ENCODE peak calls at places on chromosomes 13 and 19, in nine cellular contexts. D is IMR-90, J is dorsolateral prefrontal cortex, A is lower lobe of right lung, W is Caco-2, F is fibroblast of mammary gland, U is AG04449, R is K562, L is colonic mucosa. V is an unnamed sample.

GRCh38 chr19:47417746-47418594 is 1.4 kb downstream of the MEIS3 start:
- DNase-seq in D (peak), J (no peak), A (peak), W (no peak), F (no peak), U (no peak), R (no peak), L (no peak), V (peak)

GRCh38 chr13:80497007-80497406 is 156.1 kb upstream of the SPRY2 start:
- DNase-seq in D (no peak), J (no peak), A (no peak), W (no peak), F (no peak), U (no peak), R (no peak), L (no peak), V (no peak)

GRCh38 chr13:41465215-41465907 is 8.0 kb downstream of the RGCC start:
- DNase-seq in D (peak), J (no peak), A (peak), W (no peak), F (peak), U (peak), R (no peak), L (peak), V (peak)

GRCh38 chr19:7618771-7619510 is 10.4 kb downstream of the XAB2 start:
- DNase-seq in D (no peak), J (no peak), A (peak), W (no peak), F (no peak), U (no peak), R (no peak), L (peak), V (peak)

GRCh38 chr13:114049026-114049425 is 75.2 kb upstream of the C13orf46 start:
- DNase-seq in D (no peak), J (no peak), A (peak), W (no peak), F (no peak), U (no peak), R (no peak), L (peak), V (no peak)

GRCh38 chr19:10927691-10928562 is 512 bp downstream of the YIPF2 start:
- DNase-seq in D (no peak), J (no peak), A (no peak), W (no peak), F (peak), U (no peak), R (peak), L (no peak), V (no peak)

GRCh38 chr13:36412736-36413135 is 19.6 kb upstream of the CCNA1 start:
- DNase-seq in D (no peak), J (no peak), A (no peak), W (no peak), F (peak), U (no peak), R (no peak), L (no peak), V (no peak)

GRCh38 chr13:92224052-92224821 is 825.8 kb downstream of the GPC5 start:
- DNase-seq in D (peak), J (no peak), A (no peak), W (no peak), F (peak), U (no peak), R (no peak), L (no peak), V (no peak)

GRCh38 chr19:45305421-45305820 is 17.3 kb downstream of the CKM start:
- DNase-seq in D (no peak), J (no peak), A (no peak), W (peak), F (peak), U (no peak), R (no peak), L (no peak), V (no peak)

GRCh38 chr13:41492432-41493267 is 35.3 kb downstream of the RGCC start:
- DNase-seq in D (no peak), J (no peak), A (no peak), W (no peak), F (no peak), U (no peak), R (no peak), L (no peak), V (no peak)

GRCh38 chr13:95593462-95593861 is 40.9 kb downstream of the CLDN10 start:
- DNase-seq in D (no peak), J (no peak), A (no peak), W (no peak), F (no peak), U (no peak), R (no peak), L (no peak), V (no peak)

GRCh38 chr13:48334534-48335127 is 31.1 kb downstream of the RB1 start:
- DNase-seq in D (peak), J (no peak), A (no peak), W (no peak), F (peak), U (no peak), R (no peak), L (no peak), V (peak)

DNA sequence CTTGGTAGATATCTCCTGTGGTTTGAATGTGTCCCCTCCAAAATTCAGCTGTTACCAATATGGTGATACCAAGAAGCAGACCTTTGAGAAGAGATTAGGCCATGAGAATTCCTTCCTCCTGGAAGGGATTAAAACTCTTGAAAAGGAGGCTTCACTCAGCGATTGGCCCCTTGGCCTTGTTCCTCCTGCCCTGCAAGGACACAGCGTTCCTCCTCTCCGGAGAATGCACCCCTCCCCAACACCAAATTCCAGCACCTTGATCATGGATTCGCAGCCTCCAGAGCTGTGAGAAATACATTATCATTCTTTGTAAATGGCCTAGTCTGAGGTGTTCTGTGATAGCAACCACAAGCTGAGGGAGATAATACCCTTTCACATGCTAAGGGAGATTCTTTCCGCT is 34.5 kb upstream of the ARHGEF7 start:
- DNase-seq in D (no peak), J (no peak), A (no peak), W (no peak), F (no peak), U (no peak), R (no peak), L (no peak), V (no peak)
- TF ChIP-seq CTCF in D (no peak), J (no peak), A (no peak), W (no peak), F (no peak), U (no peak), R (no peak), L (no peak), V (no peak)

GRCh38 chr19:19662866-19663291 is 597 bp downstream of the ATP13A1 start:
- DNase-seq in D (peak), J (no peak), A (no peak), W (no peak), F (peak), U (no peak), R (no peak), L (peak), V (no peak)

GRCh38 chr19:19659646-19660245 is 3.7 kb downstream of the ATP13A1 start:
- DNase-seq in D (no peak), J (no peak), A (peak), W (no peak), F (no peak), U (no peak), R (no peak), L (no peak), V (no peak)

GRCh38 chr19:19662344-19662743 is 1.1 kb downstream of the ATP13A1 start:
- DNase-seq in D (no peak), J (peak), A (peak), W (no peak), F (no peak), U (no peak), R (no peak), L (no peak), V (no peak)

GRCh38 chr19:19661675-19662251 is 1.7 kb downstream of the ATP13A1 start:
- DNase-seq in D (no peak), J (peak), A (peak), W (no peak), F (no peak), U (no peak), R (peak), L (no peak), V (no peak)

DNA sequence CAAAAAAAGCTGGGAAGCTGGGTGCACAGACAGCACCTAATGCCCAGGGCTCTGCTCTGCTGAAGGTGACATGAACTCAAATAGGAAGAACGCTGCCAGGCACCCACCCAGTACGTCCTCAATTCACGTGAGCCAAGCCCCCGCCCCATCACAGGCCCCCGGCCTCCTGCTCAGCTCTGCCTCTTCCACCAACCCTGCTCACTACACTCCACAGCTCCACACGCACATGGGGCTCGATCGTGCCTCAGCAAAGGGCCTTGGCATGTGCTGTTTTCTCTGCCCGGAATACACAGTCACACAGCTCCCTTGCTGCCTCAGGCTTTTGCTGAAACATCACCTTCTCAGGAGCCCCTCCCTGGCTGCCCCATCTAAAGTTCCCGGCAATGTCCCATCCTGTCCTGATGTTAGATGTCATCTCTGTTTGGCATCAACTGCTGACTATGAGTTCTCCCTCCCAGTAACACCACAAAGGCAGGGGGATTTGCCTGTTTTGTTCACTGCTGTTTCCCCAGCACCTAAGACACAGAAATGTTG is 2.3 kb downstream of the ATP13A1 start:
- DNase-seq in D (no peak), J (peak), A (peak), W (no peak), F (no peak), U (no peak), R (no peak), L (no peak), V (no peak)
- H3K4me3 ChIP-seq in D (no peak), J (peak), A (peak), W (no peak), F (no peak), U (no peak), R (no peak), L (no peak), V (no peak)

GRCh38 chr19:3851254-3852176 is 17.3 kb downstream of the ZFR2 start:
- DNase-seq in D (no peak), J (no peak), A (no peak), W (no peak), F (peak), U (no peak), R (no peak), L (no peak), V (no peak)

GRCh38 chr19:3850320-3850972 is 18.4 kb downstream of the ZFR2 start:
- DNase-seq in D (no peak), J (no peak), A (no peak), W (no peak), F (no peak), U (no peak), R (no peak), L (no peak), V (no peak)

GRCh38 chr19:3849787-3850186 is 19.1 kb downstream of the ZFR2 start:
- DNase-seq in D (no peak), J (no peak), A (no peak), W (no peak), F (no peak), U (no peak), R (peak), L (no peak), V (no peak)

GRCh38 chr19:3852177-3852511 is 16.7 kb downstream of the ZFR2 start:
- DNase-seq in D (no peak), J (no peak), A (no peak), W (no peak), F (no peak), U (no peak), R (no peak), L (no peak), V (no peak)

GRCh38 chr19:3849092-3849491 is 19.7 kb downstream of the ZFR2 start:
- DNase-seq in D (no peak), J (no peak), A (no peak), W (peak), F (peak), U (no peak), R (peak), L (no peak), V (peak)
- TF ChIP-seq CTCF in D (peak), J (no peak), A (no peak), W (peak), F (peak), U (peak), R (peak), L (no peak), V (peak)

GRCh38 chr13:20129076-20129475 is 31.8 kb downstream of the GJA3 start:
- DNase-seq in D (no peak), J (peak), A (no peak), W (peak), F (no peak), U (no peak), R (no peak), L (no peak), V (no peak)

GRCh38 chr13:20127563-20128458 is 33.0 kb downstream of the GJA3 start:
- DNase-seq in D (peak), J (peak), A (peak), W (peak), F (peak), U (no peak), R (no peak), L (peak), V (peak)

GRCh38 chr13:20127263-20127562 is 33.6 kb downstream of the GJA3 start:
- DNase-seq in D (no peak), J (no peak), A (no peak), W (no peak), F (no peak), U (no peak), R (no peak), L (no peak), V (no peak)

GRCh38 chr13:20130012-20130411 is 30.8 kb downstream of the GJA3 start:
- DNase-seq in D (no peak), J (no peak), A (no peak), W (no peak), F (no peak), U (no peak), R (no peak), L (no peak), V (no peak)

GRCh38 chr13:20128459-20128927 is 32.4 kb downstream of the GJA3 start:
- DNase-seq in D (no peak), J (peak), A (no peak), W (peak), F (no peak), U (no peak), R (no peak), L (peak), V (peak)
- H3K4me3 ChIP-seq in D (no peak), J (peak), A (peak), W (peak), F (peak), U (peak), R (no peak), L (peak), V (peak)

V was measured in epithelial cell of esophagus.